ENCODE peak calls at places on chromosome 4, in five cellular contexts. One of them, this sample, is unnamed.

GRCh38 chr4:185143596-185143969 is 517 bp downstream of the SLC25A4 start:
- DNase-seq in tibial artery: peak; percentile 73
- DNase-seq in GM23248: peak; percentile 55
- DNase-seq in pancreas: peak; percentile 52
- DNase-seq in sigmoid colon: peak; percentile 96
- DNase-seq in this sample: no peak

GRCh38 chr4:8840006-8840793 is 31.4 kb downstream of the HMX1 start:
- DNase-seq in sigmoid colon: peak; percentile 41
- DNase-seq in pancreas: no peak
- DNase-seq in tibial artery: peak; percentile 10
- DNase-seq in GM23248: no peak
- DNase-seq in this sample: no peak

GRCh38 chr4:74114234-74114633 is 15.2 kb upstream of the CXCL2 start:
- DNase-seq in GM23248: peak; percentile 92
- DNase-seq in pancreas: no peak
- DNase-seq in tibial artery: no peak
- DNase-seq in sigmoid colon: no peak
- DNase-seq in this sample: no peak

GRCh38 chr4:2806392-2807355 is 13.8 kb downstream of the SH3BP2 start:
- DNase-seq in pancreas: peak; percentile 62
- DNase-seq in GM23248: peak; percentile 80
- DNase-seq in sigmoid colon: peak; percentile 84
- DNase-seq in tibial artery: peak; percentile 74
- DNase-seq in this sample: peak; percentile 76

GRCh38 chr4:145843148-145843547 is 95.5 kb downstream of the ZNF827 start:
- DNase-seq in tibial artery: no peak
- DNase-seq in pancreas: no peak
- DNase-seq in GM23248: peak; percentile 85
- DNase-seq in sigmoid colon: no peak
- DNase-seq in this sample: no peak

GRCh38 chr4:139858436-139859225 is 193.0 kb downstream of the MGST2 start:
- DNase-seq in tibial artery: no peak
- DNase-seq in GM23248: no peak
- DNase-seq in pancreas: no peak
- DNase-seq in sigmoid colon: no peak
- DNase-seq in this sample: no peak

GRCh38 chr4:10316851-10317250 is 140.4 kb downstream of the ZNF518B start:
- DNase-seq in pancreas: no peak
- DNase-seq in GM23248: no peak
- DNase-seq in sigmoid colon: no peak
- DNase-seq in tibial artery: no peak
- DNase-seq in this sample: no peak

GRCh38 chr4:83153312-83153915 is 38.9 kb upstream of the PLAC8 start:
- DNase-seq in tibial artery: no peak
- DNase-seq in pancreas: no peak
- DNase-seq in GM23248: no peak
- DNase-seq in sigmoid colon: no peak
- DNase-seq in this sample: no peak

GRCh38 chr4:180148737-180149136 is 2094.5 kb upstream of the TENM3 start:
- DNase-seq in pancreas: no peak
- DNase-seq in tibial artery: no peak
- DNase-seq in sigmoid colon: no peak
- DNase-seq in GM23248: no peak
- DNase-seq in this sample: no peak

GRCh38 chr4:39698424-39699009 is 581 bp downstream of the UBE2K start:
- DNase-seq in GM23248: peak; percentile 61
- DNase-seq in pancreas: peak; percentile 46
- DNase-seq in tibial artery: peak; percentile 44
- DNase-seq in sigmoid colon: peak; percentile 72
- DNase-seq in this sample: peak; percentile 54

GRCh38 chr4:22410645-22411247 is 105.1 kb downstream of the ADGRA3 start:
- DNase-seq in tibial artery: no peak
- DNase-seq in pancreas: no peak
- DNase-seq in sigmoid colon: no peak
- DNase-seq in GM23248: peak; percentile 55
- DNase-seq in this sample: no peak

GRCh38 chr4:87985097-87985886 is 9.8 kb downstream of the SPP1 start:
- DNase-seq in GM23248: peak; percentile 63
- DNase-seq in sigmoid colon: no peak
- DNase-seq in pancreas: peak; percentile 69
- DNase-seq in tibial artery: no peak
- DNase-seq in this sample: peak; percentile 43

GRCh38 chr4:186204103-186204559 is 12.8 kb downstream of the CYP4V2 start:
- DNase-seq in GM23248: no peak
- DNase-seq in tibial artery: no peak
- DNase-seq in pancreas: no peak
- DNase-seq in sigmoid colon: peak; percentile 81
- DNase-seq in this sample: peak; percentile 34

GRCh38 chr4:174120446-174121142 is 162.9 kb downstream of the FBXO8 start:
- DNase-seq in pancreas: peak; percentile 42
- DNase-seq in tibial artery: peak; percentile 32
- DNase-seq in GM23248: peak; percentile 78
- DNase-seq in sigmoid colon: peak; percentile 74
- DNase-seq in this sample: no peak

GRCh38 chr4:6771229-6771671 is 11.3 kb upstream of the KIAA0232 start:
- DNase-seq in tibial artery: peak; percentile 82
- DNase-seq in sigmoid colon: peak; percentile 52
- DNase-seq in pancreas: peak; percentile 29
- DNase-seq in GM23248: peak; percentile 69
- DNase-seq in this sample: no peak

GRCh38 chr4:36854554-36854953 is 390.0 kb upstream of the NWD2 start:
- DNase-seq in GM23248: no peak
- DNase-seq in tibial artery: no peak
- DNase-seq in pancreas: no peak
- DNase-seq in sigmoid colon: no peak
- DNase-seq in this sample: no peak

GRCh38 chr4:27129871-27130277 is 269.2 kb downstream of the STIM2 start:
- DNase-seq in GM23248: no peak
- DNase-seq in sigmoid colon: no peak
- DNase-seq in tibial artery: no peak
- DNase-seq in pancreas: no peak
- DNase-seq in this sample: no peak
- H3K27ac ChIP-seq in GM23248: no peak overlapping the region
- H3K27ac ChIP-seq in sigmoid colon: no peak overlapping the region
- H3K27ac ChIP-seq in tibial artery: no peak overlapping the region
- H3K27ac ChIP-seq in pancreas: no peak overlapping the region
- H3K27ac ChIP-seq in this sample: no peak overlapping the region

GRCh38 chr4:53931423-53932060 is 132.9 kb downstream of the CHIC2 start:
- DNase-seq in pancreas: no peak
- DNase-seq in tibial artery: no peak
- DNase-seq in GM23248: peak; percentile 54
- DNase-seq in sigmoid colon: no peak
- DNase-seq in this sample: no peak
- H3K4me1 ChIP-seq in pancreas: no peaks in the 10 kb centered on the region
- H3K4me1 ChIP-seq in tibial artery: peaks cover 16% of the 10 kb centered on the region
- H3K4me1 ChIP-seq in GM23248: peaks cover 59% of the 10 kb centered on the region
- H3K4me1 ChIP-seq in sigmoid colon: peaks cover 6% of the 10 kb centered on the region
- H3K4me1 ChIP-seq in this sample: peaks cover 4% of the 10 kb centered on the region

DNA sequence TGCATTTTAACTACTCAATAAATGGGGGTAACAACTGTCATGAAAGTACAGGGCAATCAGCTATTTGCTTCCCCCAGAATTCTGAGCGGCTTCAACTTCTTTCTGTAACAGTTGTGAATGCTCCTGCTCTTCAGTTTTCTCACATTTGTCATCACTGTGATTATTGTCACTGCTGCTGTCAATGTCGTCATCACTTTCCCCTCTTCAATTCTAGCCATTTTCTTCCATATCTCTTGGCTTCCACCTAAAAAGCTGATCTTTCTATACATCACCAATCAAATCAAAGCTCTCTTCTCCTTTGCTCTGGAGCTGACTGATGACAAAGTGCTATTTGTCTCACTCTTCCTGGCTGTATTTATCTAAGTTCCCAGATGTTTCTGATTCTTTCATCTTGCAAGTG is 125.6 kb downstream of the COMMD8 start:
- DNase-seq in pancreas: no peak
- DNase-seq in sigmoid colon: no peak
- DNase-seq in tibial artery: no peak
- DNase-seq in GM23248: no peak
- DNase-seq in this sample: no peak
- H3K27ac ChIP-seq in pancreas: no peak overlapping the region
- H3K27ac ChIP-seq in sigmoid colon: no peak overlapping the region
- H3K27ac ChIP-seq in tibial artery: no peak overlapping the region
- H3K27ac ChIP-seq in GM23248: no peak overlapping the region
- H3K27ac ChIP-seq in this sample: no peak overlapping the region

DNA sequence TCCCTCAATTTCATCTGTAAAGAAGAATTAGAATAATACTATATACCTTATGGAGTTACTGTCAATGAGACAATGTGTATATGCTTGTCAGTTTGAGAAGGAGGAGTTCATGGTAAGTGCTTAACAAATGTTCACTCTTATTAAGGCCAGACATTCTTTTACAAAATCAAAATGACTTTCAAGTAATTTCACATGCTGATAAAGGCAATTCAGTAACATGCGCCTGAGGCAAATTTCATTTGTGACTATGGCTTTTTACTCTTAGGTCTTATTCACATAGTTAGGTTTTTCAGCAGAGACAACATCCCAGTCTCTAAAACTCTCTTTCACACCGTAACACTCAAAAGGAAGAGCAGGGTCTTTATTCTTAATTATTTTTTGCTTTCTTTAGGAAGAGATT is 174.4 kb downstream of the CAMK2D start:
- DNase-seq in sigmoid colon: no peak
- DNase-seq in pancreas: no peak
- DNase-seq in GM23248: no peak
- DNase-seq in tibial artery: no peak
- DNase-seq in this sample: no peak
- H3K4me1 ChIP-seq in sigmoid colon: peaks cover 28% of the 10 kb centered on the region
- H3K4me1 ChIP-seq in pancreas: no peaks in the 10 kb centered on the region
- H3K4me1 ChIP-seq in GM23248: peaks cover 17% of the 10 kb centered on the region
- H3K4me1 ChIP-seq in tibial artery: peaks cover 56% of the 10 kb centered on the region
- H3K4me1 ChIP-seq in this sample: peaks cover 24% of the 10 kb centered on the region

GRCh38 chr4:24067367-24067766 is 177.5 kb upstream of the PPARGC1A start:
- DNase-seq in pancreas: no peak
- DNase-seq in GM23248: no peak
- DNase-seq in tibial artery: no peak
- DNase-seq in sigmoid colon: no peak
- DNase-seq in this sample: no peak

GRCh38 chr4:24065974-24066373 is 176.1 kb upstream of the PPARGC1A start:
- DNase-seq in sigmoid colon: no peak
- DNase-seq in pancreas: no peak
- DNase-seq in tibial artery: no peak
- DNase-seq in GM23248: no peak
- DNase-seq in this sample: no peak

GRCh38 chr4:24059839-24060238 is 170.0 kb upstream of the PPARGC1A start:
- DNase-seq in GM23248: no peak
- DNase-seq in tibial artery: no peak
- DNase-seq in pancreas: no peak
- DNase-seq in sigmoid colon: no peak
- DNase-seq in this sample: no peak

GRCh38 chr4:24060932-24061331 is 171.1 kb upstream of the PPARGC1A start:
- DNase-seq in tibial artery: no peak
- DNase-seq in pancreas: no peak
- DNase-seq in sigmoid colon: no peak
- DNase-seq in GM23248: no peak
- DNase-seq in this sample: no peak

DNA sequence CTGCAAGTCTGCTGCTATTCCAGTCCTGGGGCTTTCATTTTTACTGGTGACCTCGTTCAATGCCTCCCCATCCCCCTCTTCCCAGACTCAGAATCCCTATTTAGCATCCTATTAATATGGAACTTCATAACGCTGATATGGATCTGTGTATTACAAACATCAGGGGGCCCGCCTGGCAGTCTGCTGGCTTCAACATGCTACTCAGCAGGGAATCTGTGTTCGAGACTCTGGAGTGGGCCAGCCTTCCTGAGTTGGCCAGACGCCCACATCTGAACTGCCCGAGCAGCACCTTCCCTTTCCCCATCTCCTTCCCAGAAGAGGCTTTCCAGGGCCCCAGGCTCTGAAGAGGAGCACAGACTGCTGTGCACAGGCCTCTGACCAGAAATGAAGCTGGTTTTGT is 173.9 kb upstream of the PPARGC1A start:
- DNase-seq in sigmoid colon: no peak
- DNase-seq in pancreas: no peak
- DNase-seq in tibial artery: no peak
- DNase-seq in GM23248: no peak
- DNase-seq in this sample: no peak
- H3K27ac ChIP-seq in sigmoid colon: no peak overlapping the region
- H3K27ac ChIP-seq in pancreas: no peak overlapping the region
- H3K27ac ChIP-seq in tibial artery: no peak overlapping the region
- H3K27ac ChIP-seq in GM23248: no peak overlapping the region
- H3K27ac ChIP-seq in this sample: no peak overlapping the region

DNA sequence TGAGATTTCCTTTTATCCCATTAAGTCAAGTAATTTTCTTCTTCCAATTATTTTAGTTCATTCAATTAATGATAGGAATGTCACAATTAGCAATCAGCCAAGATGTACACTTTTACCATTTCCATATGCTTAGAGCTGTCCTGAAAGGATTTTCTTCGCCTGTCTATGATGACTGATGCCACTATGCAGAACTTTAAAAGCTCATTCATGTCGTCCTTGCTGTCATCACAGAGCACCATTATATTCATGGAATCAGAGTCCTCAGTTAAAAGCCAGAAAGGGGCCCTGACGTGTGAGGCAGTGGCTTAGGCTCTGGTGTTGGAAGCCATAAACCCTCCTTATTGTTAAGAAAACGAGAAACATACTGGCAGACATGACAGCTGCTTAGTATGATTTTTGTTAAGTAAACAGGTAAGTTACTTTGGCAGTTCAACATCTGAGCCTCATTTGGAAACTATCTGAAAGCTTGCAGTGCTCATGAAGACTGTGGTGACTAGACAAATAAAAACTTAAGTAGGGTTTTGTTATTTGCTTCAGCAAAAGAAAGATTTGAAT is 73.1 kb downstream of the HHIP start:
- DNase-seq in sigmoid colon: no peak
- DNase-seq in pancreas: no peak
- DNase-seq in GM23248: no peak
- DNase-seq in tibial artery: no peak
- DNase-seq in this sample: no peak
- H3K4me1 ChIP-seq in sigmoid colon: no peaks in the 10 kb centered on the region
- H3K4me1 ChIP-seq in pancreas: peaks cover 11% of the 10 kb centered on the region
- H3K4me1 ChIP-seq in GM23248: no peaks in the 10 kb centered on the region
- H3K4me1 ChIP-seq in tibial artery: no peaks in the 10 kb centered on the region
- H3K4me1 ChIP-seq in this sample: peaks cover 3% of the 10 kb centered on the region

DNA sequence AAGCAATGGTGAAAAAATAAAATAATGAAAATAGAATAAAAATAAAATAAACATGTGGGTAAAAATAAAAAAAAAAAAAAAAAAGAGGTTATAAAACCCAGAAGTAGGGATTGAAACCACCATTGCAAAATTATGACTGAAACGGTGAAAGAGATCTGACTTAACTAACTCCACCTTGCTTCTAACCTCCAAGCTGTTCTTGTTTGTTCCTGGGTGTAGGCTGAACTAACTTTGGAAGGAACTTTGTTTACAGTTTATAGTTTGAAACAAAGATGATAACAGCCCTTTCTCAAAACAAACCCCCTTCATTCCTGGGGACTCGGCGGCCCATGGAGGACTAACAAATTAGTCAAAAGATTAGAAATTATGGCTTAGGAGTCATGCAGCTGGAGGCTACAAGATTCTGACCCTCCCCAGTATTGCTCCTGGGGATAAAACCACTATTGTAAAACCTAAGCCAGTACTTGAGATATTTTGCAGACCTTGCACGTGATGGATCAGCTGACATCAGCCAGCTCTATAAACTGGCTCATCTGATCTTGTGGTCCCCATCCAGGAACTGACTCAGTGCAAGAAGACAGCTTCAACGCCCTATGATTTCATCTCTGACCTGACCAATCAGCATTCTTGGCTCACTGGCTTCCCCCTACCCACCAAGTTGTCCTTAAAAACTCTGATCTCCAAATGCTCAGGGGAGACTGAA is 30.4 kb downstream of the DDX60L start:
- DNase-seq in GM23248: peak; percentile 52
- DNase-seq in tibial artery: peak; percentile 20
- DNase-seq in pancreas: no peak
- DNase-seq in sigmoid colon: peak; percentile 71
- DNase-seq in this sample: no peak
- H3K27ac ChIP-seq in GM23248: no peak overlapping the region
- H3K27ac ChIP-seq in tibial artery: no peak overlapping the region
- H3K27ac ChIP-seq in pancreas: no peak overlapping the region
- H3K27ac ChIP-seq in sigmoid colon: no peak overlapping the region
- H3K27ac ChIP-seq in this sample: no peak overlapping the region

This sample was measured in lung.